ENCODE peak calls at places on chromosomes 1 and 21, in ten cellular contexts. F is effector memory CD4-positive, alpha-beta T cell; V is activated CD4-positive, alpha-beta T cell treated with anti-CD3 and anti-CD28 coated beads for 24 hours; Q is COR-L47; C is bronchial epithelial cell; P is T47D; Z is activated T-cell treated with anti-CD3 and anti-CD28 coated beads, Interleukin-2, amount 50 U/mL, for 72 hours; B is NCI-H2081; G is NCI-H524; K is small intestine. T is an unnamed sample.

GRCh38 chr1:203557390-203557789 is 63.4 kb downstream of the OPTC start:
- DNase-seq in P (no peak), B (no peak), F (no peak), G (no peak), C (peak; percentile 35), V (no peak), Z (no peak), K (no peak), Q (no peak), T (no peak)

GRCh38 chr1:160746870-160747500 is 7.9 kb downstream of the SLAMF7 start:
- DNase-seq in K (no peak), G (no peak), C (no peak), V (no peak), Q (no peak), P (no peak), Z (no peak), F (no peak), B (no peak), T (peak; percentile 43)

GRCh38 chr1:82034812-82035211 is 234.1 kb downstream of the ADGRL2 start:
- DNase-seq in K (no peak), V (no peak), B (no peak), P (no peak), Z (no peak), F (no peak), Q (no peak), C (no peak), G (no peak), T (peak; percentile 20)

GRCh38 chr1:6071219-6071618 is 25.5 kb downstream of the KCNAB2 start:
- DNase-seq in Z (no peak), K (no peak), F (no peak), B (no peak), C (no peak), Q (no peak), P (no peak), V (no peak), G (peak; percentile 9), T (no peak)

GRCh38 chr1:167714098-167714850 is 7.5 kb upstream of the MPZL1 start:
- DNase-seq in K (peak; percentile 90), Q (peak; percentile 78), P (peak; percentile 91), G (peak; percentile 84), B (peak; percentile 86), V (peak; percentile 89), Z (peak; percentile 91), C (peak; percentile 66), F (peak; percentile 72), T (peak; percentile 77)

GRCh38 chr1:9529190-9529589 is 10.1 kb upstream of the SLC25A33 start:
- DNase-seq in Z (no peak), K (peak; percentile 72), P (no peak), G (no peak), B (no peak), C (peak; percentile 13), F (no peak), V (no peak), Q (no peak), T (no peak)

GRCh38 chr1:15851251-15852035 is 3.9 kb downstream of the SPEN start:
- DNase-seq in B (peak; percentile 11), C (no peak), Q (no peak), F (no peak), G (no peak), Z (no peak), K (no peak), P (peak; percentile 22), V (no peak), T (peak; percentile 56)

GRCh38 chr1:110390692-110391232 is at the start of gene SLC16A4:
- DNase-seq in K (peak; percentile 42), V (no peak), Z (no peak), B (no peak), F (no peak), C (peak; percentile 75), G (peak; percentile 26), Q (no peak), P (peak; percentile 49), T (peak; percentile 40)

GRCh38 chr1:213409971-213410370 is 358.9 kb downstream of the RPS6KC1 start:
- DNase-seq in G (no peak), V (no peak), B (no peak), Q (no peak), C (no peak), Z (no peak), K (no peak), P (no peak), F (no peak), T (no peak)

GRCh38 chr21:42162831-42163510 is 56.0 kb upstream of the ABCG1 start:
- DNase-seq in Z (no peak), P (no peak), F (no peak), K (no peak), V (no peak), B (no peak), G (peak; percentile 23), Q (no peak), C (no peak), T (no peak)

GRCh38 chr1:114691061-114691460 is 4.3 kb downstream of the AMPD1 start:
- DNase-seq in K (no peak), V (no peak), P (no peak), C (no peak), G (no peak), F (no peak), B (no peak), Q (no peak), Z (no peak), T (no peak)

GRCh38 chr1:192170196-192170984 is 12.1 kb downstream of the RGS18 start:
- DNase-seq in G (no peak), V (no peak), Z (no peak), B (no peak), F (no peak), K (no peak), C (no peak), P (no peak), Q (no peak), T (no peak)

GRCh38 chr1:218743861-218744505 is 398.8 kb downstream of the TGFB2 start:
- DNase-seq in V (no peak), P (no peak), Q (no peak), C (peak; percentile 61), G (no peak), K (no peak), B (no peak), F (no peak), Z (no peak), T (no peak)

GRCh38 chr1:9912264-9912936 is 2.3 kb upstream of the CTNNBIP1 start:
- DNase-seq in G (no peak), V (no peak), Z (no peak), B (no peak), Q (no peak), F (no peak), K (peak; percentile 63), P (no peak), C (no peak), T (no peak)

GRCh38 chr1:235052067-235053008 is 76.3 kb downstream of the TOMM20 start:
- DNase-seq in B (no peak), F (no peak), P (no peak), G (no peak), K (no peak), V (no peak), Q (no peak), C (no peak), Z (no peak), T (no peak)

GRCh38 chr1:51912881-51913280 is 34.4 kb upstream of the NRDC start:
- DNase-seq in C (no peak), K (no peak), Q (no peak), B (no peak), P (no peak), F (no peak), Z (no peak), G (no peak), V (no peak), T (no peak)

GRCh38 chr1:93437976-93438605 is 9.8 kb upstream of the FNBP1L start:
- DNase-seq in Q (peak; percentile 52), Z (no peak), K (peak; percentile 63), V (no peak), G (peak; percentile 40), B (peak; percentile 34), F (no peak), C (peak; percentile 70), P (peak; percentile 53), T (peak; percentile 64)

GRCh38 chr21:46455575-46456385 is 2.9 kb upstream of the DIP2A start:
- DNase-seq in K (no peak), C (peak; percentile 82), F (no peak), G (no peak), Z (no peak), P (no peak), Q (no peak), V (no peak), B (no peak), T (no peak)

GRCh38 chr1:237877628-237878027 is 13.1 kb downstream of the ZP4 start:
- DNase-seq in Z (no peak), F (no peak), B (no peak), V (no peak), K (no peak), G (no peak), Q (peak; percentile 2), C (no peak), P (no peak), T (no peak)

GRCh38 chr1:222813866-222814535 is 838 bp upstream of the DISP1 start:
- DNase-seq in Z (no peak), C (no peak), K (no peak), V (no peak), Q (no peak), P (no peak), F (no peak), G (no peak), B (no peak), T (no peak)

GRCh38 chr1:50959303-50959912 is 659 bp downstream of the FAF1 start:
- DNase-seq in Q (peak; percentile 43), F (no peak), C (peak; percentile 46), K (peak; percentile 46), V (no peak), P (peak; percentile 60), G (peak; percentile 30), Z (no peak), B (peak; percentile 74), T (peak; percentile 49)

GRCh38 chr1:160993544-160993943 is 27.4 kb downstream of the F11R start:
- DNase-seq in G (peak; percentile 53), Z (no peak), F (no peak), V (no peak), C (no peak), Q (no peak), P (peak; percentile 74), B (peak; percentile 39), K (peak; percentile 58), T (no peak)

GRCh38 chr1:156706647-156707008 is 1.2 kb upstream of the CRABP2 start:
- DNase-seq in C (no peak), K (no peak), G (peak; percentile 79), F (no peak), B (no peak), Q (no peak), Z (no peak), P (peak; percentile 60), V (no peak), T (peak; percentile 81)

GRCh38 chr1:207997486-207998268 is 86.8 kb upstream of the CD34 start:
- DNase-seq in B (peak; percentile 68), G (peak; percentile 62), K (peak; percentile 77), P (peak; percentile 84), C (peak; percentile 70), F (peak; percentile 4), V (peak; percentile 9), Q (peak; percentile 70), Z (peak; percentile 43), T (peak; percentile 86)

GRCh38 chr1:75203415-75204277 is 69.5 kb downstream of the LHX8 start:
- DNase-seq in Q (peak; percentile 64), G (peak; percentile 56), B (peak; percentile 56), V (no peak), K (peak; percentile 7), P (peak; percentile 53), C (peak; percentile 70), Z (no peak), F (no peak), T (peak; percentile 76)

GRCh38 chr1:204574016-204574855 is 58.0 kb downstream of the MDM4 start:
- DNase-seq in C (no peak), Z (no peak), B (no peak), G (peak; percentile 99), Q (no peak), V (no peak), F (no peak), K (no peak), P (no peak), T (peak; percentile 68)

GRCh38 chr1:53413175-53414001 is 45.8 kb upstream of the DMRTB1 start:
- DNase-seq in C (peak; percentile 74), G (no peak), Q (no peak), Z (peak; percentile 73), F (peak; percentile 65), B (no peak), V (peak; percentile 19), K (no peak), P (no peak), T (no peak)

GRCh38 chr1:97603776-97604175 is 317.1 kb downstream of the DPYD start:
- DNase-seq in F (no peak), Z (no peak), G (no peak), C (no peak), P (no peak), K (no peak), Q (no peak), V (no peak), B (no peak), T (no peak)

T was measured in GM23338.